ENCODE peak calls at places on chromosomes 13 and 19, in five cellular contexts. One of them, this sample, is unnamed.

GRCh38 chr13:110944121-110944967 is 29.5 kb upstream of the ANKRD10 start:
- DNase-seq in ecto neural progenitor cell: no peak
- DNase-seq in activated CD8-positive, alpha-beta memory T cell treated with anti-CD3 and anti-CD28 coated beads for 1 hour: no peak
- DNase-seq in activated naive CD4-positive, alpha-beta T cell: no peak
- DNase-seq in KG1: no peak
- DNase-seq in this sample: no peak

GRCh38 chr13:88919970-88920628 is 1248.9 kb downstream of the SLITRK5 start:
- DNase-seq in ecto neural progenitor cell: no peak
- DNase-seq in activated CD8-positive, alpha-beta memory T cell treated with anti-CD3 and anti-CD28 coated beads for 1 hour: no peak
- DNase-seq in activated naive CD4-positive, alpha-beta T cell: no peak
- DNase-seq in KG1: peak
- DNase-seq in this sample: no peak

GRCh38 chr13:95865080-95865597 is 188.1 kb downstream of the UGGT2 start:
- DNase-seq in ecto neural progenitor cell: no peak
- DNase-seq in activated CD8-positive, alpha-beta memory T cell treated with anti-CD3 and anti-CD28 coated beads for 1 hour: no peak
- DNase-seq in activated naive CD4-positive, alpha-beta T cell: no peak
- DNase-seq in KG1: no peak
- DNase-seq in this sample: no peak

GRCh38 chr19:38184815-38185214 is 39.2 kb downstream of the DPF1 start:
- DNase-seq in ecto neural progenitor cell: no peak
- DNase-seq in activated CD8-positive, alpha-beta memory T cell treated with anti-CD3 and anti-CD28 coated beads for 1 hour: no peak
- DNase-seq in activated naive CD4-positive, alpha-beta T cell: no peak
- DNase-seq in KG1: no peak
- DNase-seq in this sample: no peak

GRCh38 chr19:17766543-17767131 is 15.4 kb downstream of the FCHO1 start:
- DNase-seq in ecto neural progenitor cell: peak
- DNase-seq in activated CD8-positive, alpha-beta memory T cell treated with anti-CD3 and anti-CD28 coated beads for 1 hour: no peak
- DNase-seq in activated naive CD4-positive, alpha-beta T cell: no peak
- DNase-seq in KG1: no peak
- DNase-seq in this sample: peak

GRCh38 chr19:49551531-49551930 is 23.7 kb downstream of the RCN3 start:
- DNase-seq in ecto neural progenitor cell: no peak
- DNase-seq in activated CD8-positive, alpha-beta memory T cell treated with anti-CD3 and anti-CD28 coated beads for 1 hour: no peak
- DNase-seq in activated naive CD4-positive, alpha-beta T cell: no peak
- DNase-seq in KG1: no peak
- DNase-seq in this sample: no peak

GRCh38 chr19:3249408-3249807 is 24.9 kb downstream of the CELF5 start:
- DNase-seq in ecto neural progenitor cell: no peak
- DNase-seq in activated CD8-positive, alpha-beta memory T cell treated with anti-CD3 and anti-CD28 coated beads for 1 hour: no peak
- DNase-seq in activated naive CD4-positive, alpha-beta T cell: no peak
- DNase-seq in KG1: no peak
- DNase-seq in this sample: no peak

GRCh38 chr13:50236898-50237318 is 221.7 kb downstream of the KCNRG start:
- DNase-seq in ecto neural progenitor cell: no peak
- DNase-seq in activated CD8-positive, alpha-beta memory T cell treated with anti-CD3 and anti-CD28 coated beads for 1 hour: no peak
- DNase-seq in activated naive CD4-positive, alpha-beta T cell: no peak
- DNase-seq in KG1: no peak
- DNase-seq in this sample: no peak

GRCh38 chr19:2805991-2806649 is 13.5 kb upstream of the ZNF554 start:
- DNase-seq in ecto neural progenitor cell: no peak
- DNase-seq in activated CD8-positive, alpha-beta memory T cell treated with anti-CD3 and anti-CD28 coated beads for 1 hour: no peak
- DNase-seq in activated naive CD4-positive, alpha-beta T cell: no peak
- DNase-seq in KG1: no peak
- DNase-seq in this sample: peak

GRCh38 chr19:20858218-20858617 is 64.8 kb upstream of the ZNF85 start:
- DNase-seq in ecto neural progenitor cell: no peak
- DNase-seq in activated CD8-positive, alpha-beta memory T cell treated with anti-CD3 and anti-CD28 coated beads for 1 hour: no peak
- DNase-seq in activated naive CD4-positive, alpha-beta T cell: no peak
- DNase-seq in KG1: no peak
- DNase-seq in this sample: no peak

GRCh38 chr13:30418886-30419459 is 3.3 kb upstream of the UBE2L5 start:
- DNase-seq in ecto neural progenitor cell: no peak
- DNase-seq in activated CD8-positive, alpha-beta memory T cell treated with anti-CD3 and anti-CD28 coated beads for 1 hour: no peak
- DNase-seq in activated naive CD4-positive, alpha-beta T cell: no peak
- DNase-seq in KG1: no peak
- DNase-seq in this sample: no peak

GRCh38 chr13:21478881-21479808 is 20.0 kb upstream of the ZDHHC20 start:
- DNase-seq in ecto neural progenitor cell: no peak
- DNase-seq in activated CD8-positive, alpha-beta memory T cell treated with anti-CD3 and anti-CD28 coated beads for 1 hour: no peak
- DNase-seq in activated naive CD4-positive, alpha-beta T cell: no peak
- DNase-seq in KG1: peak
- DNase-seq in this sample: no peak

GRCh38 chr13:52600666-52601065 is 41.6 kb upstream of the HNRNPA1L2 start:
- DNase-seq in ecto neural progenitor cell: no peak
- DNase-seq in activated CD8-positive, alpha-beta memory T cell treated with anti-CD3 and anti-CD28 coated beads for 1 hour: no peak
- DNase-seq in activated naive CD4-positive, alpha-beta T cell: no peak
- DNase-seq in KG1: no peak
- DNase-seq in this sample: no peak

GRCh38 chr13:33004454-33004853 is 11.8 kb upstream of the KL start:
- DNase-seq in ecto neural progenitor cell: no peak
- DNase-seq in activated CD8-positive, alpha-beta memory T cell treated with anti-CD3 and anti-CD28 coated beads for 1 hour: no peak
- DNase-seq in activated naive CD4-positive, alpha-beta T cell: no peak
- DNase-seq in KG1: no peak
- DNase-seq in this sample: no peak

GRCh38 chr19:12956446-12957388 is at the start of gene GADD45GIP1:
- DNase-seq in ecto neural progenitor cell: peak
- DNase-seq in activated CD8-positive, alpha-beta memory T cell treated with anti-CD3 and anti-CD28 coated beads for 1 hour: no peak
- DNase-seq in activated naive CD4-positive, alpha-beta T cell: peak
- DNase-seq in KG1: peak
- DNase-seq in this sample: peak

GRCh38 chr13:100515410-100515800 is 73.2 kb downstream of the GGACT start:
- DNase-seq in ecto neural progenitor cell: no peak
- DNase-seq in activated CD8-positive, alpha-beta memory T cell treated with anti-CD3 and anti-CD28 coated beads for 1 hour: no peak
- DNase-seq in activated naive CD4-positive, alpha-beta T cell: no peak
- DNase-seq in KG1: no peak
- DNase-seq in this sample: peak

GRCh38 chr13:73090116-73090811 is 31.5 kb downstream of the KLF5 start:
- DNase-seq in ecto neural progenitor cell: no peak
- DNase-seq in activated CD8-positive, alpha-beta memory T cell treated with anti-CD3 and anti-CD28 coated beads for 1 hour: no peak
- DNase-seq in activated naive CD4-positive, alpha-beta T cell: no peak
- DNase-seq in KG1: no peak
- DNase-seq in this sample: no peak

GRCh38 chr13:96934889-96935490 is 59.3 kb downstream of the OXGR1 start:
- DNase-seq in ecto neural progenitor cell: no peak
- DNase-seq in activated CD8-positive, alpha-beta memory T cell treated with anti-CD3 and anti-CD28 coated beads for 1 hour: no peak
- DNase-seq in activated naive CD4-positive, alpha-beta T cell: no peak
- DNase-seq in KG1: no peak
- DNase-seq in this sample: no peak

GRCh38 chr19:18612772-18613588 is at the start of gene TMEM59L:
- DNase-seq in ecto neural progenitor cell: peak
- DNase-seq in activated CD8-positive, alpha-beta memory T cell treated with anti-CD3 and anti-CD28 coated beads for 1 hour: no peak
- DNase-seq in activated naive CD4-positive, alpha-beta T cell: no peak
- DNase-seq in KG1: no peak
- DNase-seq in this sample: no peak

GRCh38 chr19:45368127-45368526 is 2.2 kb downstream of the ERCC2 start:
- DNase-seq in ecto neural progenitor cell: no peak
- DNase-seq in activated CD8-positive, alpha-beta memory T cell treated with anti-CD3 and anti-CD28 coated beads for 1 hour: no peak
- DNase-seq in activated naive CD4-positive, alpha-beta T cell: no peak
- DNase-seq in KG1: no peak
- DNase-seq in this sample: no peak

GRCh38 chr13:103130681-103131210 is 64.5 kb upstream of the SLC10A2 start:
- DNase-seq in ecto neural progenitor cell: no peak
- DNase-seq in activated CD8-positive, alpha-beta memory T cell treated with anti-CD3 and anti-CD28 coated beads for 1 hour: no peak
- DNase-seq in activated naive CD4-positive, alpha-beta T cell: no peak
- DNase-seq in KG1: no peak
- DNase-seq in this sample: no peak

GRCh38 chr19:1825909-1826556 is 14.0 kb upstream of the ATP8B3 start:
- DNase-seq in ecto neural progenitor cell: peak
- DNase-seq in activated CD8-positive, alpha-beta memory T cell treated with anti-CD3 and anti-CD28 coated beads for 1 hour: peak
- DNase-seq in activated naive CD4-positive, alpha-beta T cell: peak
- DNase-seq in KG1: peak
- DNase-seq in this sample: peak

GRCh38 chr13:67390462-67391093 is 160.4 kb upstream of the PCDH9 start:
- DNase-seq in ecto neural progenitor cell: no peak
- DNase-seq in activated CD8-positive, alpha-beta memory T cell treated with anti-CD3 and anti-CD28 coated beads for 1 hour: no peak
- DNase-seq in activated naive CD4-positive, alpha-beta T cell: no peak
- DNase-seq in KG1: no peak
- DNase-seq in this sample: no peak

GRCh38 chr13:98774776-98775175 is 22.3 kb upstream of the SLC15A1 start:
- DNase-seq in ecto neural progenitor cell: no peak
- DNase-seq in activated CD8-positive, alpha-beta memory T cell treated with anti-CD3 and anti-CD28 coated beads for 1 hour: no peak
- DNase-seq in activated naive CD4-positive, alpha-beta T cell: no peak
- DNase-seq in KG1: no peak
- DNase-seq in this sample: no peak

GRCh38 chr13:72960541-72960940 is 98.3 kb upstream of the KLF5 start:
- DNase-seq in ecto neural progenitor cell: no peak
- DNase-seq in activated CD8-positive, alpha-beta memory T cell treated with anti-CD3 and anti-CD28 coated beads for 1 hour: no peak
- DNase-seq in activated naive CD4-positive, alpha-beta T cell: no peak
- DNase-seq in KG1: no peak
- DNase-seq in this sample: no peak

GRCh38 chr13:22454586-22454985 is 726.2 kb upstream of the SGCG start:
- DNase-seq in ecto neural progenitor cell: no peak
- DNase-seq in activated CD8-positive, alpha-beta memory T cell treated with anti-CD3 and anti-CD28 coated beads for 1 hour: no peak
- DNase-seq in activated naive CD4-positive, alpha-beta T cell: no peak
- DNase-seq in KG1: no peak
- DNase-seq in this sample: no peak

GRCh38 chr19:53161123-53161522 is 2.3 kb upstream of the ZNF347 start:
- DNase-seq in ecto neural progenitor cell: no peak
- DNase-seq in activated CD8-positive, alpha-beta memory T cell treated with anti-CD3 and anti-CD28 coated beads for 1 hour: no peak
- DNase-seq in activated naive CD4-positive, alpha-beta T cell: no peak
- DNase-seq in KG1: no peak
- DNase-seq in this sample: no peak

GRCh38 chr19:932647-933552 is 7.1 kb downstream of the ARID3A start:
- DNase-seq in ecto neural progenitor cell: peak
- DNase-seq in activated CD8-positive, alpha-beta memory T cell treated with anti-CD3 and anti-CD28 coated beads for 1 hour: no peak
- DNase-seq in activated naive CD4-positive, alpha-beta T cell: no peak
- DNase-seq in KG1: no peak
- DNase-seq in this sample: peak

GRCh38 chr13:80523134-80523533 is 182.2 kb upstream of the SPRY2 start:
- DNase-seq in ecto neural progenitor cell: no peak
- DNase-seq in activated CD8-positive, alpha-beta memory T cell treated with anti-CD3 and anti-CD28 coated beads for 1 hour: no peak
- DNase-seq in activated naive CD4-positive, alpha-beta T cell: no peak
- DNase-seq in KG1: no peak
- DNase-seq in this sample: no peak

GRCh38 chr19:41328157-41328817 is 18.3 kb downstream of the CCDC97 start:
- DNase-seq in ecto neural progenitor cell: no peak
- DNase-seq in activated CD8-positive, alpha-beta memory T cell treated with anti-CD3 and anti-CD28 coated beads for 1 hour: no peak
- DNase-seq in activated naive CD4-positive, alpha-beta T cell: no peak
- DNase-seq in KG1: no peak
- DNase-seq in this sample: no peak

This sample was measured in osteocyte.